ENCODE peak calls at places on chromosomes 3 and 15, in four cellular contexts. H is HCT116, O is sciatic nerve, Z is caudate nucleus. Y is an unnamed sample.
A peak's percentile ranks its signal among the peaks of the same experiment; 100 is the strongest.

GRCh38 chr3:71400986-71401451 is 182.5 kb downstream of the FOXP1 start:
- DNase-seq in O (no peak), H (no peak), Z (no peak), Y (no peak)

GRCh38 chr3:60610441-60611112 is 640.7 kb downstream of the FHIT start:
- DNase-seq in Z (no peak), O (peak; percentile 73), H (no peak), Y (no peak)

GRCh38 chr3:66485291-66485968 is 15.4 kb downstream of the LRIG1 start:
- DNase-seq in Z (no peak), O (no peak), H (no peak), Y (no peak)

GRCh38 chr3:124923833-124924232 is 10.7 kb downstream of the MUC13 start:
- DNase-seq in Z (no peak), O (no peak), H (no peak), Y (no peak)

GRCh38 chr15:59532770-59533379 is 78.7 kb upstream of the GCNT3 start:
- DNase-seq in H (peak; percentile 45), Z (no peak), O (peak; percentile 47), Y (no peak)

GRCh38 chr3:158918008-158918407 is 116.2 kb downstream of the MFSD1 start:
- DNase-seq in O (no peak), H (peak; percentile 52), Z (no peak), Y (no peak)

GRCh38 chr15:42890161-42890913 is 30.2 kb downstream of the TTBK2 start:
- DNase-seq in O (no peak), H (no peak), Z (no peak), Y (no peak)

GRCh38 chr3:71101014-71101413 is 482.5 kb downstream of the FOXP1 start:
- DNase-seq in O (no peak), Z (no peak), H (no peak), Y (no peak)

GRCh38 chr3:170760174-170760526 is 109.8 kb downstream of the RPL22L1 start:
- DNase-seq in H (no peak), O (no peak), Z (no peak), Y (no peak)

GRCh38 chr3:185488465-185488864 is 10.4 kb downstream of the TMEM41A start:
- DNase-seq in Z (no peak), O (no peak), H (no peak), Y (no peak)

GRCh38 chr3:42638339-42638842 is 15.1 kb upstream of the ZBTB47 start:
- DNase-seq in O (no peak), H (no peak), Z (no peak), Y (no peak)

GRCh38 chr15:31262901-31263671 is 63.5 kb upstream of the KLF13 start:
- DNase-seq in O (peak; percentile 56), Z (no peak), H (no peak), Y (peak; percentile 45)

GRCh38 chr3:46959169-46959515 is 17.4 kb downstream of the CCDC12 start:
- DNase-seq in H (no peak), Z (no peak), O (no peak), Y (no peak)

GRCh38 chr3:138068046-138068445 is 47.4 kb downstream of the DZIP1L start:
- DNase-seq in O (no peak), H (no peak), Z (no peak), Y (no peak)

GRCh38 chr3:39917060-39917773 is 107.8 kb downstream of the MYRIP start:
- DNase-seq in Z (no peak), O (no peak), H (no peak), Y (no peak)

GRCh38 chr3:184977796-184978195 is 165.8 kb downstream of the VPS8 start:
- DNase-seq in H (no peak), Z (no peak), O (no peak), Y (no peak)

GRCh38 chr15:55434989-55435825 is 26.9 kb downstream of the PIERCE2 start:
- DNase-seq in Z (no peak), O (no peak), H (peak; percentile 42), Y (no peak)

GRCh38 chr3:60536420-60536819 is 714.8 kb downstream of the FHIT start:
- DNase-seq in O (no peak), Z (no peak), H (no peak), Y (no peak)

GRCh38 chr3:100709840-100710235 is 544 bp downstream of the TFG start:
- DNase-seq in O (peak; percentile 69), Z (no peak), H (no peak), Y (no peak)

GRCh38 chr15:78396976-78397375 is 41.0 kb upstream of the IREB2 start:
- DNase-seq in O (peak; percentile 81), H (no peak), Z (no peak), Y (peak; percentile 54)

GRCh38 chr3:119161240-119161639 is 12.2 kb upstream of the UPK1B start:
- DNase-seq in H (no peak), Z (no peak), O (no peak), Y (no peak)

GRCh38 chr3:69435274-69436262 is 49.7 kb upstream of the FRMD4B start:
- DNase-seq in Z (no peak), H (no peak), O (no peak), Y (no peak)

GRCh38 chr3:192564611-192565010 is 162.7 kb downstream of the FGF12 start:
- DNase-seq in Z (no peak), O (no peak), H (no peak), Y (no peak)

GRCh38 chr15:68635142-68635541 is 56.3 kb downstream of the CORO2B start:
- DNase-seq in Z (no peak), H (no peak), O (no peak), Y (no peak)

GRCh38 chr3:176953106-176954080 is 243.9 kb downstream of the TBL1XR1 start:
- DNase-seq in Z (no peak), H (no peak), O (peak; percentile 69), Y (no peak)

GRCh38 chr3:42822828-42823227 is 13.6 kb downstream of the ACKR2 start:
- DNase-seq in H (no peak), O (no peak), Z (no peak), Y (no peak)

GRCh38 chr3:134079111-134079531 is 49.4 kb upstream of the SLCO2A1 start:
- DNase-seq in H (no peak), Z (no peak), O (no peak), Y (no peak)

GRCh38 chr15:32716960-32717289 is 879 bp upstream of the GREM1 start:
- DNase-seq in Z (no peak), O (no peak), H (no peak), Y (no peak)

GRCh38 chr3:132284006-132284405 is 33.2 kb upstream of the ACP3 start:
- DNase-seq in O (no peak), H (no peak), Z (no peak), Y (no peak)

GRCh38 chr15:58306591-58307312 is 125.0 kb upstream of the LIPC start:
- DNase-seq in Z (no peak), H (no peak), O (no peak), Y (no peak)

GRCh38 chr15:68783226-68784054 is 37.3 kb downstream of the ANP32A start:
- DNase-seq in O (peak; percentile 58), Z (no peak), H (peak; percentile 8), Y (peak; percentile 45)

GRCh38 chr15:23690450-23690852 is 3.3 kb upstream of the NDN start:
- DNase-seq in O (peak; percentile 78), H (no peak), Z (peak; percentile 14), Y (no peak)

Y was measured in RWPE2.